ENCODE peak calls at places on chromosomes 5 and 9, in six cellular contexts. C, R, G, N, X and D are unnamed samples.

GRCh38 chr5:170470808-170471404 is 32.9 kb upstream of the KCNIP1 start:
- DNase-seq in C (no peak), R (no peak), G (peak), N (no peak), X (no peak), D (no peak)

GRCh38 chr9:81665514-81665838 is 23.9 kb downstream of the TLE1 start:
- DNase-seq in C (no peak), R (no peak), G (no peak), N (no peak), X (no peak), D (no peak)

GRCh38 chr5:119343766-119344165 is 12.1 kb upstream of the TNFAIP8 start:
- DNase-seq in C (peak), R (no peak), G (no peak), N (no peak), X (no peak), D (peak)

GRCh38 chr5:171312129-171312819 is 3.2 kb downstream of the TLX3 start:
- DNase-seq in C (no peak), R (no peak), G (no peak), N (no peak), X (no peak), D (no peak)

GRCh38 chr5:119344231-119344630 is 11.6 kb upstream of the TNFAIP8 start:
- DNase-seq in C (no peak), R (no peak), G (no peak), N (no peak), X (no peak), D (no peak)

GRCh38 chr5:7397935-7398334 is 2.0 kb downstream of the ADCY2 start:
- DNase-seq in C (no peak), R (no peak), G (no peak), N (no peak), X (no peak), D (no peak)

GRCh38 chr5:172370648-172371248 is 83.6 kb downstream of the SH3PXD2B start:
- DNase-seq in C (no peak), R (peak), G (peak), N (peak), X (peak), D (peak)

GRCh38 chr9:33270146-33270545 is 5.3 kb downstream of the CHMP5 start:
- DNase-seq in C (no peak), R (no peak), G (no peak), N (no peak), X (no peak), D (no peak)

GRCh38 chr9:78273761-78274160 is 23.2 kb upstream of the PSAT1 start:
- DNase-seq in C (no peak), R (no peak), G (no peak), N (no peak), X (no peak), D (no peak)

GRCh38 chr9:83425240-83425639 is 113.0 kb downstream of the FRMD3 start:
- DNase-seq in C (no peak), R (no peak), G (no peak), N (no peak), X (peak), D (no peak)

GRCh38 chr5:61667523-61668229 is 335.6 kb downstream of the ZSWIM6 start:
- DNase-seq in C (no peak), R (no peak), G (no peak), N (no peak), X (no peak), D (no peak)

GRCh38 chr5:132010645-132011560 is 555 bp downstream of the ACSL6 start:
- DNase-seq in C (no peak), R (no peak), G (no peak), N (peak), X (no peak), D (no peak)

GRCh38 chr9:84996049-84996448 is 326.5 kb downstream of the NTRK2 start:
- DNase-seq in C (no peak), R (no peak), G (no peak), N (no peak), X (no peak), D (no peak)

GRCh38 chr9:137960496-137960895 is 82.9 kb downstream of the CACNA1B start:
- DNase-seq in C (no peak), R (no peak), G (no peak), N (peak), X (no peak), D (no peak)

GRCh38 chr5:84378420-84378819 is 6.3 kb downstream of the EDIL3 start:
- DNase-seq in C (no peak), R (no peak), G (no peak), N (no peak), X (no peak), D (no peak)

GRCh38 chr5:14929293-14930065 is 57.9 kb upstream of the ANKH start:
- DNase-seq in C (no peak), R (no peak), G (no peak), N (no peak), X (no peak), D (peak)

GRCh38 chr9:14797442-14797841 is 74.9 kb upstream of the CER1 start:
- DNase-seq in C (no peak), R (no peak), G (no peak), N (no peak), X (no peak), D (no peak)

GRCh38 chr5:177309351-177310191 is 2.1 kb downstream of the MXD3 start:
- DNase-seq in C (no peak), R (peak), G (peak), N (peak), X (peak), D (peak)

GRCh38 chr5:105931782-105932489 is 1738.8 kb downstream of the EFNA5 start:
- DNase-seq in C (no peak), R (no peak), G (no peak), N (no peak), X (no peak), D (no peak)

GRCh38 chr9:112125961-112126388 is 49.1 kb downstream of the SUSD1 start:
- DNase-seq in C (no peak), R (peak), G (no peak), N (no peak), X (peak), D (no peak)

GRCh38 chr9:21455320-21455719 is 15.1 kb downstream of the IFNA1 start:
- DNase-seq in C (no peak), R (peak), G (peak), N (no peak), X (peak), D (peak)

GRCh38 chr5:163383754-163384153 is 53.6 kb upstream of the CCNG1 start:
- DNase-seq in C (no peak), R (no peak), G (no peak), N (no peak), X (no peak), D (no peak)

GRCh38 chr5:91381134-91381773 is 1.9 kb downstream of the ARRDC3 start:
- DNase-seq in C (no peak), R (no peak), G (no peak), N (no peak), X (no peak), D (no peak)

GRCh38 chr9:5352637-5353248 is 13.1 kb upstream of the RLN1 start:
- DNase-seq in C (no peak), R (no peak), G (no peak), N (no peak), X (no peak), D (no peak)

GRCh38 chr9:79492092-79492995 is 79.4 kb upstream of the TLE4 start:
- DNase-seq in C (no peak), R (no peak), G (no peak), N (no peak), X (no peak), D (no peak)

GRCh38 chr9:93505518-93506123 is 52.2 kb upstream of the FAM120AOS start:
- DNase-seq in C (no peak), R (no peak), G (no peak), N (no peak), X (no peak), D (peak)

GRCh38 chr5:147532157-147532556 is 22.3 kb upstream of the DPYSL3 start:
- DNase-seq in C (no peak), R (no peak), G (no peak), N (no peak), X (no peak), D (no peak)

GRCh38 chr9:86655147-86655546 is 292.2 kb downstream of the GAS1 start:
- DNase-seq in C (no peak), R (no peak), G (no peak), N (no peak), X (no peak), D (peak)

GRCh38 chr9:65435464-65435863 is 150.5 kb upstream of the FOXD4L5 start:
- DNase-seq in C (no peak), R (no peak), G (no peak), N (no peak), X (no peak), D (no peak)

GRCh38 chr9:104746798-104747197 is 685 bp upstream of the NIPSNAP3A start:
- DNase-seq in C (no peak), R (no peak), G (no peak), N (no peak), X (no peak), D (no peak)
- H3K4me3 ChIP-seq in C (peak), R (peak), G (peak), N (peak), X (peak), D (peak)

GRCh38 chr9:71980266-71981018 is 69.0 kb downstream of the C9orf85 start:
- DNase-seq in C (no peak), R (no peak), G (no peak), N (no peak), X (no peak), D (peak)

GRCh38 chr9:71977003-71977402 is 65.6 kb downstream of the C9orf85 start:
- DNase-seq in C (no peak), R (no peak), G (no peak), N (no peak), X (no peak), D (no peak)

GRCh38 chr9:71975833-71976232 is 64.4 kb downstream of the C9orf85 start:
- DNase-seq in C (no peak), R (no peak), G (no peak), N (no peak), X (no peak), D (no peak)
- TF ChIP-seq CTCF in C (no peak), R (peak), G (no peak), N (no peak), X (peak), D (no peak)

GRCh38 chr9:31030741-31031202 is 1353.7 kb upstream of the ACO1 start:
- DNase-seq in C (no peak), R (no peak), G (no peak), N (no peak), X (no peak), D (no peak)
- TF ChIP-seq MYC in C (no peak), R (no peak), G (no peak), N (no peak), X (no peak), D (no peak)

GRCh38 chr9:117278656-117279055 is 136.2 kb downstream of the ASTN2 start:
- DNase-seq in C (no peak), R (no peak), G (no peak), N (no peak), X (no peak), D (no peak)
- H3K4me3 ChIP-seq in C (no peak), R (no peak), G (no peak), N (no peak), X (no peak), D (no peak)

GRCh38 chr9:74309654-74310053 is 187.5 kb upstream of the RORB start:
- DNase-seq in C (no peak), R (no peak), G (no peak), N (no peak), X (no peak), D (no peak)
- TF ChIP-seq CTCF in C (no peak), R (no peak), G (no peak), N (no peak), X (no peak), D (no peak)

DNA sequence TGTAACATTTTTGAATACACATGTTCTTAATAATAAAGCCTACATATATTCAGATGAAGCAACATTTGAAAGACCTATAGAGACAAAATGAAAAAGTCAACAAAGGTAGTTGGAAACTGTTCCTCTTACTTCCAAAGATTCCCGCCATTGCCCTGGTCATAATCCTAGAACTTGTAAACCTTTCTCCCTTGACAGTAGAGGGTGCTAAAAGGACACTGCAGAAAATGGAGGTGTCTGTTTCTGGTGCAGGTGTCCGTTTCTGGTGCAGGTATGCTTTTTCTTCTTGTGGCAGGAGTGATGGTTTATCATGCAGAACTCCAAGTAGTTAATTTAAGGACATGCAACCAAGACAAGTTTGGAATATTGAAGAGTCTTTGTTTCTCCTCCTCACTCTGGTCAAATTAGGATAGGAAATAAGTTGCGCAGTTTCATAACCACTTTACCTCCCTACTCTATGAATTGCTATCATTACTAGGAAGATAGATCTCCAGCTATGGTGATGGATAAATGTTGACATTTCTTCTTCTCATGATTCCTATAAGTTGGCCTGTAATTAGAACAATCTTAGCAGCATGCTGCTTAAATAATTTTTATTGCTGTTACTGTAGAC is 56.0 kb upstream of the FAM174A start:
- DNase-seq in C (peak), R (no peak), G (peak), N (no peak), X (peak), D (peak)
- TF ChIP-seq MYC in C (no peak), R (no peak), G (no peak), N (no peak), X (no peak), D (no peak)